ENCODE peak calls at places on chromosomes 7 and 10, in five cellular contexts. One of them, this sample, is unnamed.

GRCh38 chr10:130401860-130402765 is 265.9 kb downstream of the GLRX3 start:
- DNase-seq in left lung: no peak
- DNase-seq in foreskin fibroblast: no peak
- DNase-seq in upper lobe of right lung: no peak
- DNase-seq in hepatocyte: no peak
- DNase-seq in this sample: no peak

GRCh38 chr7:115851291-115851690 is 179.3 kb downstream of the TFEC start:
- DNase-seq in left lung: no peak
- DNase-seq in foreskin fibroblast: peak
- DNase-seq in upper lobe of right lung: no peak
- DNase-seq in hepatocyte: peak
- DNase-seq in this sample: no peak

GRCh38 chr10:30510184-30510931 is 76.4 kb downstream of the MAP3K8 start:
- DNase-seq in left lung: peak
- DNase-seq in foreskin fibroblast: no peak
- DNase-seq in upper lobe of right lung: no peak
- DNase-seq in hepatocyte: peak
- DNase-seq in this sample: peak

GRCh38 chr10:62545667-62546066 is 171.5 kb downstream of the ZNF365 start:
- DNase-seq in left lung: no peak
- DNase-seq in foreskin fibroblast: peak
- DNase-seq in upper lobe of right lung: no peak
- DNase-seq in hepatocyte: no peak
- DNase-seq in this sample: peak

GRCh38 chr10:48484911-48485310 is 120.0 kb downstream of the ARHGAP22 start:
- DNase-seq in left lung: no peak
- DNase-seq in foreskin fibroblast: no peak
- DNase-seq in upper lobe of right lung: no peak
- DNase-seq in hepatocyte: no peak
- DNase-seq in this sample: no peak

GRCh38 chr10:19775286-19775685 is 40.9 kb upstream of the PLXDC2 start:
- DNase-seq in left lung: no peak
- DNase-seq in foreskin fibroblast: no peak
- DNase-seq in upper lobe of right lung: no peak
- DNase-seq in hepatocyte: no peak
- DNase-seq in this sample: no peak

GRCh38 chr10:14645239-14645960 is 129.3 kb downstream of the FAM107B start:
- DNase-seq in left lung: no peak
- DNase-seq in foreskin fibroblast: no peak
- DNase-seq in upper lobe of right lung: no peak
- DNase-seq in hepatocyte: no peak
- DNase-seq in this sample: no peak

GRCh38 chr10:13724484-13724883 is 137.7 kb downstream of the PRPF18 start:
- DNase-seq in left lung: no peak
- DNase-seq in foreskin fibroblast: peak
- DNase-seq in upper lobe of right lung: no peak
- DNase-seq in hepatocyte: no peak
- DNase-seq in this sample: no peak

GRCh38 chr10:45353176-45353575 is 20.8 kb upstream of the ALOX5 start:
- DNase-seq in left lung: no peak
- DNase-seq in foreskin fibroblast: no peak
- DNase-seq in upper lobe of right lung: no peak
- DNase-seq in hepatocyte: no peak
- DNase-seq in this sample: no peak

GRCh38 chr7:102415685-102416225 is 17.6 kb upstream of the ORAI2 start:
- DNase-seq in left lung: no peak
- DNase-seq in foreskin fibroblast: no peak
- DNase-seq in upper lobe of right lung: no peak
- DNase-seq in hepatocyte: no peak
- DNase-seq in this sample: no peak

GRCh38 chr10:114681542-114681941 is 23.5 kb upstream of the ABLIM1 start:
- DNase-seq in left lung: no peak
- DNase-seq in foreskin fibroblast: peak
- DNase-seq in upper lobe of right lung: no peak
- DNase-seq in hepatocyte: no peak
- DNase-seq in this sample: no peak

GRCh38 chr7:157378390-157378789 is 41.6 kb downstream of the DNAJB6 start:
- DNase-seq in left lung: no peak
- DNase-seq in foreskin fibroblast: no peak
- DNase-seq in upper lobe of right lung: no peak
- DNase-seq in hepatocyte: no peak
- DNase-seq in this sample: no peak

GRCh38 chr7:80131675-80132435 is 2.8 kb upstream of the GNAI1 start:
- DNase-seq in left lung: no peak
- DNase-seq in foreskin fibroblast: no peak
- DNase-seq in upper lobe of right lung: no peak
- DNase-seq in hepatocyte: no peak
- DNase-seq in this sample: no peak

GRCh38 chr7:55432937-55433784 is 68.0 kb downstream of the LANCL2 start:
- DNase-seq in left lung: no peak
- DNase-seq in foreskin fibroblast: peak
- DNase-seq in upper lobe of right lung: no peak
- DNase-seq in hepatocyte: peak
- DNase-seq in this sample: no peak

GRCh38 chr7:96499532-96499931 is 177.6 kb upstream of the SLC25A13 start:
- DNase-seq in left lung: no peak
- DNase-seq in foreskin fibroblast: no peak
- DNase-seq in upper lobe of right lung: no peak
- DNase-seq in hepatocyte: no peak
- DNase-seq in this sample: no peak

GRCh38 chr10:66350622-66351399 is 575.0 kb upstream of the LRRTM3 start:
- DNase-seq in left lung: no peak
- DNase-seq in foreskin fibroblast: no peak
- DNase-seq in upper lobe of right lung: no peak
- DNase-seq in hepatocyte: no peak
- DNase-seq in this sample: no peak

GRCh38 chr10:6185039-6185716 is 17.6 kb upstream of the PFKFB3 start:
- DNase-seq in left lung: no peak
- DNase-seq in foreskin fibroblast: no peak
- DNase-seq in upper lobe of right lung: peak
- DNase-seq in hepatocyte: no peak
- DNase-seq in this sample: no peak

GRCh38 chr7:117790251-117790650 is 83.0 kb downstream of the CTTNBP2 start:
- DNase-seq in left lung: no peak
- DNase-seq in foreskin fibroblast: no peak
- DNase-seq in upper lobe of right lung: no peak
- DNase-seq in hepatocyte: no peak
- DNase-seq in this sample: no peak

GRCh38 chr10:50432610-50433009 is 181.3 kb upstream of the ASAH2 start:
- DNase-seq in left lung: no peak
- DNase-seq in foreskin fibroblast: no peak
- DNase-seq in upper lobe of right lung: no peak
- DNase-seq in hepatocyte: no peak
- DNase-seq in this sample: no peak

GRCh38 chr7:43954524-43955228 is 28.4 kb downstream of the UBE2D4 start:
- DNase-seq in left lung: no peak
- DNase-seq in foreskin fibroblast: peak
- DNase-seq in upper lobe of right lung: no peak
- DNase-seq in hepatocyte: peak
- DNase-seq in this sample: no peak

GRCh38 chr10:28367419-28367818 is 64.6 kb upstream of the MPP7 start:
- DNase-seq in left lung: no peak
- DNase-seq in foreskin fibroblast: no peak
- DNase-seq in upper lobe of right lung: no peak
- DNase-seq in hepatocyte: no peak
- DNase-seq in this sample: no peak

GRCh38 chr10:11886851-11887250 is 63.7 kb downstream of the PROSER2 start:
- DNase-seq in left lung: no peak
- DNase-seq in foreskin fibroblast: no peak
- DNase-seq in upper lobe of right lung: peak
- DNase-seq in hepatocyte: no peak
- DNase-seq in this sample: no peak

GRCh38 chr7:48078470-48078869 is 10.6 kb upstream of the UPP1 start:
- DNase-seq in left lung: no peak
- DNase-seq in foreskin fibroblast: no peak
- DNase-seq in upper lobe of right lung: no peak
- DNase-seq in hepatocyte: no peak
- DNase-seq in this sample: no peak

GRCh38 chr10:68153473-68154210 is 44.4 kb downstream of the MYPN start:
- DNase-seq in left lung: no peak
- DNase-seq in foreskin fibroblast: peak
- DNase-seq in upper lobe of right lung: no peak
- DNase-seq in hepatocyte: peak
- DNase-seq in this sample: peak

GRCh38 chr10:133336131-133337078 is at the start of gene CALY:
- DNase-seq in left lung: no peak
- DNase-seq in foreskin fibroblast: no peak
- DNase-seq in upper lobe of right lung: peak
- DNase-seq in hepatocyte: no peak
- DNase-seq in this sample: no peak

DNA sequence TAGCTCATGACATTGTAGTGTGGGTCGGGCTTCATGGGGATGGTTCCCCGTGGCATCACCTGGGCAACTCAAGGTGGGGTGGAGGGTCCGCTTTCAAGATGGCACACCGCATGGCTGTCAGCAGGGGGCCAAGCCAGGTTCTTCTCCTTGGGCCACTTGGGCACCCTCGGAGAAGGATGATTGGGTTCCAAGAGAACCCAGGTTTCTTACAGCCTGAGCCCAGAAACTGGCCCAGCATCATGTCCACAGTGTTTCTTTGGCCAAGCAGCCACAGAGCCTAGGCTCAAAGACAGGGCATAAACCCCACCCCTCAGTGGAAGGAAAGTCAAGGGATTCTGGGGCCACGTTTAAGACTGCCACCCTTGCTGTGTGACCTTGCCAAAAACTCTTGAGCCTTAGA is 110.6 kb downstream of the PTPN20 start:
- DNase-seq in left lung: peak
- DNase-seq in foreskin fibroblast: no peak
- DNase-seq in upper lobe of right lung: no peak
- DNase-seq in hepatocyte: no peak
- DNase-seq in this sample: no peak
- TF ChIP-seq CTCF in left lung: no peak
- TF ChIP-seq CTCF in foreskin fibroblast: no peak
- TF ChIP-seq CTCF in upper lobe of right lung: no peak
- TF ChIP-seq CTCF in hepatocyte: no peak
- TF ChIP-seq CTCF in this sample: peak

GRCh38 chr10:106955133-106955532 is 209.4 kb downstream of the SORCS1 start:
- DNase-seq in left lung: no peak
- DNase-seq in foreskin fibroblast: no peak
- DNase-seq in upper lobe of right lung: no peak
- DNase-seq in hepatocyte: no peak
- DNase-seq in this sample: no peak
- TF ChIP-seq CTCF in left lung: no peak
- TF ChIP-seq CTCF in foreskin fibroblast: no peak
- TF ChIP-seq CTCF in upper lobe of right lung: no peak
- TF ChIP-seq CTCF in hepatocyte: no peak
- TF ChIP-seq CTCF in this sample: no peak

GRCh38 chr7:155769701-155770100 is 42.6 kb downstream of the SHH start:
- DNase-seq in left lung: no peak
- DNase-seq in foreskin fibroblast: peak
- DNase-seq in upper lobe of right lung: no peak
- DNase-seq in hepatocyte: peak
- DNase-seq in this sample: no peak
- TF ChIP-seq CTCF in left lung: no peak
- TF ChIP-seq CTCF in foreskin fibroblast: no peak
- TF ChIP-seq CTCF in upper lobe of right lung: no peak
- TF ChIP-seq CTCF in hepatocyte: no peak
- TF ChIP-seq CTCF in this sample: no peak

GRCh38 chr10:128173383-128173782 is 47.2 kb upstream of the MKI67 start:
- DNase-seq in left lung: no peak
- DNase-seq in foreskin fibroblast: no peak
- DNase-seq in upper lobe of right lung: no peak
- DNase-seq in hepatocyte: no peak
- DNase-seq in this sample: no peak

GRCh38 chr10:128174581-128175559 is 48.6 kb upstream of the MKI67 start:
- DNase-seq in left lung: no peak
- DNase-seq in foreskin fibroblast: no peak
- DNase-seq in upper lobe of right lung: no peak
- DNase-seq in hepatocyte: no peak
- DNase-seq in this sample: no peak

GRCh38 chr10:128180843-128181242 is 54.6 kb upstream of the MKI67 start:
- DNase-seq in left lung: no peak
- DNase-seq in foreskin fibroblast: no peak
- DNase-seq in upper lobe of right lung: no peak
- DNase-seq in hepatocyte: no peak
- DNase-seq in this sample: no peak

GRCh38 chr10:128172756-128173155 is 46.5 kb upstream of the MKI67 start:
- DNase-seq in left lung: no peak
- DNase-seq in foreskin fibroblast: no peak
- DNase-seq in upper lobe of right lung: no peak
- DNase-seq in hepatocyte: no peak
- DNase-seq in this sample: no peak

GRCh38 chr10:128178319-128178937 is 52.2 kb upstream of the MKI67 start:
- DNase-seq in left lung: no peak
- DNase-seq in foreskin fibroblast: no peak
- DNase-seq in upper lobe of right lung: no peak
- DNase-seq in hepatocyte: peak
- DNase-seq in this sample: no peak
- TF ChIP-seq CTCF in left lung: peak
- TF ChIP-seq CTCF in foreskin fibroblast: peak
- TF ChIP-seq CTCF in upper lobe of right lung: peak
- TF ChIP-seq CTCF in hepatocyte: peak
- TF ChIP-seq CTCF in this sample: peak

DNA sequence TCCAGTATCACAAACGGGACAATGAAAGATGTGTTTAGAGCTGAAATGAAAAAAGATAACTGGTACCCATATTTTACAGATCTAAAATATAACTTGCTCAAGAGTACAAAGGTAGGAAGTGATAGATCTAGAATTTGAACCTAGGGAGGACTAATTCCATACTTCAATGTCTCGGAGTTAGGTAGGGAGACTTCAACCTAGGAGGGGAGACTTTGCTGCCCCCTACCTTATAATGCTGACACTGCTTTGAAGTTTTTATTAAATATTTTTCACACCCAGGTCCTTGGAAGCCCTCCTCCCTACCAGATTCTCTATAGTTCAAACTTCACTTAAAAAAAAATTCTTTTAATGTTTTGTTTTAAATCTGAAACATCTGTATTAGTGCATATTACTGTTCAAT is 58.0 kb downstream of the MICU1 start:
- DNase-seq in left lung: no peak
- DNase-seq in foreskin fibroblast: no peak
- DNase-seq in upper lobe of right lung: no peak
- DNase-seq in hepatocyte: no peak
- DNase-seq in this sample: no peak
- TF ChIP-seq CTCF in left lung: peak
- TF ChIP-seq CTCF in foreskin fibroblast: peak
- TF ChIP-seq CTCF in upper lobe of right lung: peak
- TF ChIP-seq CTCF in hepatocyte: peak
- TF ChIP-seq CTCF in this sample: peak

DNA sequence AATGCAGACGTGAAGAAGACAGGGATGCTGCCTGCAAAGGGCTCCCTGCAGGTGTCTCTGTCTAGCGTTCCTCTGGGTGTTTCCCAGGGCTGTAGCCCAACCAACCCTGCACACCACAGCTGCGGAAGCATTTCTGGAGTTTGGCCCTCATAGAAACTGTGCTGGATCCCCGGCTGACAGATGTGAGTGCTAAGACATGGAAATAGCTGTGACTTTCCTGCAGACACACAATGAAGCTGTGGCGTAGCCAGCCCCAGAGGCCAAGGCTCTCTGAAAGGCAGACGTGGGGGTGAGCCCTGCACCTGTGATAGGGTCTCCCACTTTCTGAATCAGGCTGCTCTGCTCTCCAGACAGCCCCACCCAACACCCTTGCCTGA is 44.8 kb downstream of the ADCYAP1R1 start:
- DNase-seq in left lung: no peak
- DNase-seq in foreskin fibroblast: no peak
- DNase-seq in upper lobe of right lung: no peak
- DNase-seq in hepatocyte: no peak
- DNase-seq in this sample: no peak
- TF ChIP-seq CTCF in left lung: no peak
- TF ChIP-seq CTCF in foreskin fibroblast: no peak
- TF ChIP-seq CTCF in upper lobe of right lung: no peak
- TF ChIP-seq CTCF in hepatocyte: no peak
- TF ChIP-seq CTCF in this sample: no peak

GRCh38 chr7:129664029-129665012 is 52.8 kb downstream of the NRF1 start:
- DNase-seq in left lung: no peak
- DNase-seq in foreskin fibroblast: peak
- DNase-seq in upper lobe of right lung: no peak
- DNase-seq in hepatocyte: peak
- DNase-seq in this sample: no peak
- TF ChIP-seq CTCF in left lung: peak
- TF ChIP-seq CTCF in foreskin fibroblast: peak
- TF ChIP-seq CTCF in upper lobe of right lung: peak
- TF ChIP-seq CTCF in hepatocyte: peak
- TF ChIP-seq CTCF in this sample: peak

This sample was measured in CD14-positive monocyte.